ENCODE peak calls at places on chromosomes 4 and X, in seven cellular contexts. One of them, this sample, is unnamed. For H3K4me1, the result is how much of the 10 kb centered on the place peaks cover.

GRCh38 chr4:89598602-89599001 is 238.4 kb downstream of the SNCA start:
- DNase-seq in lower lobe of right lung: no peak
- DNase-seq in esophagus squamous epithelium: no peak
- DNase-seq in right cardiac atrium: no peak
- DNase-seq in transverse colon: no peak
- DNase-seq in pancreas: no peak
- DNase-seq in endodermal cell: no peak
- DNase-seq in this sample: no peak

GRCh38 chrX:124863303-124863702 is 456.4 kb upstream of the TEX13C start:
- DNase-seq in lower lobe of right lung: no peak
- DNase-seq in esophagus squamous epithelium: no peak
- DNase-seq in right cardiac atrium: no peak
- DNase-seq in transverse colon: no peak
- DNase-seq in pancreas: no peak
- DNase-seq in endodermal cell: peak
- DNase-seq in this sample: no peak

GRCh38 chr4:7331682-7332000 is 103.1 kb downstream of the PSAPL1 start:
- DNase-seq in lower lobe of right lung: peak
- DNase-seq in esophagus squamous epithelium: no peak
- DNase-seq in right cardiac atrium: no peak
- DNase-seq in transverse colon: no peak
- DNase-seq in pancreas: no peak
- DNase-seq in endodermal cell: no peak
- DNase-seq in this sample: no peak

GRCh38 chr4:105894570-105895323 is 524 bp upstream of the NPNT start:
- DNase-seq in lower lobe of right lung: peak
- DNase-seq in esophagus squamous epithelium: no peak
- DNase-seq in right cardiac atrium: peak
- DNase-seq in transverse colon: peak
- DNase-seq in pancreas: peak
- DNase-seq in endodermal cell: no peak
- DNase-seq in this sample: no peak

GRCh38 chr4:72468904-72469502 is 100.0 kb downstream of the ADAMTS3 start:
- DNase-seq in lower lobe of right lung: no peak
- DNase-seq in esophagus squamous epithelium: no peak
- DNase-seq in right cardiac atrium: no peak
- DNase-seq in transverse colon: no peak
- DNase-seq in pancreas: no peak
- DNase-seq in endodermal cell: no peak
- DNase-seq in this sample: no peak

GRCh38 chrX:23773601-23774175 is 9.3 kb upstream of the SAT1 start:
- DNase-seq in lower lobe of right lung: no peak
- DNase-seq in esophagus squamous epithelium: no peak
- DNase-seq in right cardiac atrium: no peak
- DNase-seq in transverse colon: peak
- DNase-seq in pancreas: no peak
- DNase-seq in endodermal cell: no peak
- DNase-seq in this sample: peak

GRCh38 chr4:182562350-182562749 is 319.1 kb downstream of the TENM3 start:
- DNase-seq in lower lobe of right lung: no peak
- DNase-seq in esophagus squamous epithelium: no peak
- DNase-seq in right cardiac atrium: no peak
- DNase-seq in transverse colon: no peak
- DNase-seq in pancreas: no peak
- DNase-seq in endodermal cell: no peak
- DNase-seq in this sample: no peak

GRCh38 chr4:150781108-150781663 is 199.2 kb downstream of the MAB21L2 start:
- DNase-seq in lower lobe of right lung: no peak
- DNase-seq in esophagus squamous epithelium: no peak
- DNase-seq in right cardiac atrium: no peak
- DNase-seq in transverse colon: no peak
- DNase-seq in pancreas: no peak
- DNase-seq in endodermal cell: no peak
- DNase-seq in this sample: no peak

GRCh38 chr4:86221076-86221475 is 138.8 kb downstream of the MAPK10 start:
- DNase-seq in lower lobe of right lung: no peak
- DNase-seq in esophagus squamous epithelium: no peak
- DNase-seq in right cardiac atrium: no peak
- DNase-seq in transverse colon: no peak
- DNase-seq in pancreas: no peak
- DNase-seq in endodermal cell: no peak
- DNase-seq in this sample: no peak

GRCh38 chr4:102554482-102554881 is 53.3 kb downstream of the NFKB1 start:
- DNase-seq in lower lobe of right lung: no peak
- DNase-seq in esophagus squamous epithelium: no peak
- DNase-seq in right cardiac atrium: peak
- DNase-seq in transverse colon: peak
- DNase-seq in pancreas: no peak
- DNase-seq in endodermal cell: peak
- DNase-seq in this sample: no peak

GRCh38 chr4:86822136-86822535 is 27.0 kb downstream of the SLC10A6 start:
- DNase-seq in lower lobe of right lung: no peak
- DNase-seq in esophagus squamous epithelium: no peak
- DNase-seq in right cardiac atrium: no peak
- DNase-seq in transverse colon: no peak
- DNase-seq in pancreas: no peak
- DNase-seq in endodermal cell: no peak
- DNase-seq in this sample: no peak

GRCh38 chrX:123859409-123859827 is 435 bp upstream of the XIAP start:
- DNase-seq in lower lobe of right lung: no peak
- DNase-seq in esophagus squamous epithelium: no peak
- DNase-seq in right cardiac atrium: no peak
- DNase-seq in transverse colon: peak
- DNase-seq in pancreas: no peak
- DNase-seq in endodermal cell: no peak
- DNase-seq in this sample: no peak

GRCh38 chr4:7335363-7336066 is 99.2 kb downstream of the PSAPL1 start:
- DNase-seq in lower lobe of right lung: peak
- DNase-seq in esophagus squamous epithelium: no peak
- DNase-seq in right cardiac atrium: peak
- DNase-seq in transverse colon: peak
- DNase-seq in pancreas: peak
- DNase-seq in endodermal cell: peak
- DNase-seq in this sample: peak

GRCh38 chr4:6019316-6020263 is 1.4 kb upstream of the C4orf50 start:
- DNase-seq in lower lobe of right lung: no peak
- DNase-seq in esophagus squamous epithelium: no peak
- DNase-seq in right cardiac atrium: no peak
- DNase-seq in transverse colon: peak
- DNase-seq in pancreas: peak
- DNase-seq in endodermal cell: peak
- DNase-seq in this sample: no peak

GRCh38 chr4:91064157-91064853 is 937.1 kb downstream of the CCSER1 start:
- DNase-seq in lower lobe of right lung: no peak
- DNase-seq in esophagus squamous epithelium: no peak
- DNase-seq in right cardiac atrium: no peak
- DNase-seq in transverse colon: no peak
- DNase-seq in pancreas: no peak
- DNase-seq in endodermal cell: peak
- DNase-seq in this sample: peak

GRCh38 chrX:127558811-127559210 is 493.4 kb downstream of the ACTRT1 start:
- DNase-seq in lower lobe of right lung: no peak
- DNase-seq in esophagus squamous epithelium: no peak
- DNase-seq in right cardiac atrium: no peak
- DNase-seq in transverse colon: no peak
- DNase-seq in pancreas: no peak
- DNase-seq in endodermal cell: no peak
- DNase-seq in this sample: no peak

GRCh38 chr4:81375745-81376144 is 96.0 kb downstream of the RASGEF1B start:
- DNase-seq in lower lobe of right lung: no peak
- DNase-seq in esophagus squamous epithelium: no peak
- DNase-seq in right cardiac atrium: no peak
- DNase-seq in transverse colon: no peak
- DNase-seq in pancreas: no peak
- DNase-seq in endodermal cell: peak
- DNase-seq in this sample: no peak

GRCh38 chr4:74033721-74034120 is 4.8 kb downstream of the CXCL3 start:
- DNase-seq in lower lobe of right lung: no peak
- DNase-seq in esophagus squamous epithelium: no peak
- DNase-seq in right cardiac atrium: no peak
- DNase-seq in transverse colon: no peak
- DNase-seq in pancreas: no peak
- DNase-seq in endodermal cell: no peak
- DNase-seq in this sample: no peak

GRCh38 chrX:104319346-104319745 is 64.6 kb upstream of the ESX1 start:
- DNase-seq in lower lobe of right lung: no peak
- DNase-seq in esophagus squamous epithelium: no peak
- DNase-seq in right cardiac atrium: no peak
- DNase-seq in transverse colon: no peak
- DNase-seq in pancreas: no peak
- DNase-seq in endodermal cell: no peak
- DNase-seq in this sample: no peak

GRCh38 chr4:159698336-159698735 is 595.5 kb downstream of the RAPGEF2 start:
- DNase-seq in lower lobe of right lung: no peak
- DNase-seq in esophagus squamous epithelium: no peak
- DNase-seq in right cardiac atrium: no peak
- DNase-seq in transverse colon: no peak
- DNase-seq in pancreas: no peak
- DNase-seq in endodermal cell: no peak
- DNase-seq in this sample: no peak

GRCh38 chr4:109631709-109632108 is 71.5 kb downstream of the CASP6 start:
- DNase-seq in lower lobe of right lung: no peak
- DNase-seq in esophagus squamous epithelium: no peak
- DNase-seq in right cardiac atrium: peak
- DNase-seq in transverse colon: no peak
- DNase-seq in pancreas: peak
- DNase-seq in endodermal cell: peak
- DNase-seq in this sample: no peak

GRCh38 chr4:16516796-16517413 is 290.6 kb upstream of the TAPT1 start:
- DNase-seq in lower lobe of right lung: no peak
- DNase-seq in esophagus squamous epithelium: no peak
- DNase-seq in right cardiac atrium: peak
- DNase-seq in transverse colon: no peak
- DNase-seq in pancreas: peak
- DNase-seq in endodermal cell: peak
- DNase-seq in this sample: peak

GRCh38 chrX:133674726-133675470 is 259.6 kb upstream of the GPC4 start:
- DNase-seq in lower lobe of right lung: no peak
- DNase-seq in esophagus squamous epithelium: no peak
- DNase-seq in right cardiac atrium: no peak
- DNase-seq in transverse colon: no peak
- DNase-seq in pancreas: peak
- DNase-seq in endodermal cell: peak
- DNase-seq in this sample: no peak

GRCh38 chrX:107715331-107716044 is 60.1 kb downstream of the TSC22D3 start:
- DNase-seq in lower lobe of right lung: peak
- DNase-seq in esophagus squamous epithelium: no peak
- DNase-seq in right cardiac atrium: no peak
- DNase-seq in transverse colon: peak
- DNase-seq in pancreas: no peak
- DNase-seq in endodermal cell: peak
- DNase-seq in this sample: peak

GRCh38 chr4:35252866-35253265 is 991.4 kb downstream of the ARAP2 start:
- DNase-seq in lower lobe of right lung: no peak
- DNase-seq in esophagus squamous epithelium: no peak
- DNase-seq in right cardiac atrium: no peak
- DNase-seq in transverse colon: no peak
- DNase-seq in pancreas: no peak
- DNase-seq in endodermal cell: no peak
- DNase-seq in this sample: no peak

GRCh38 chrX:2708601-2709200 is 17.6 kb downstream of the CD99 start:
- DNase-seq in lower lobe of right lung: no peak
- DNase-seq in esophagus squamous epithelium: no peak
- DNase-seq in right cardiac atrium: no peak
- DNase-seq in transverse colon: no peak
- DNase-seq in pancreas: no peak
- DNase-seq in endodermal cell: no peak
- DNase-seq in this sample: no peak
- H3K4me1 ChIP-seq in lower lobe of right lung: half or more
- H3K4me1 ChIP-seq in esophagus squamous epithelium: half or more
- H3K4me1 ChIP-seq in right cardiac atrium: under half
- H3K4me1 ChIP-seq in transverse colon: half or more
- H3K4me1 ChIP-seq in pancreas: under half
- H3K4me1 ChIP-seq in endodermal cell: under half
- H3K4me1 ChIP-seq in this sample: under half

DNA sequence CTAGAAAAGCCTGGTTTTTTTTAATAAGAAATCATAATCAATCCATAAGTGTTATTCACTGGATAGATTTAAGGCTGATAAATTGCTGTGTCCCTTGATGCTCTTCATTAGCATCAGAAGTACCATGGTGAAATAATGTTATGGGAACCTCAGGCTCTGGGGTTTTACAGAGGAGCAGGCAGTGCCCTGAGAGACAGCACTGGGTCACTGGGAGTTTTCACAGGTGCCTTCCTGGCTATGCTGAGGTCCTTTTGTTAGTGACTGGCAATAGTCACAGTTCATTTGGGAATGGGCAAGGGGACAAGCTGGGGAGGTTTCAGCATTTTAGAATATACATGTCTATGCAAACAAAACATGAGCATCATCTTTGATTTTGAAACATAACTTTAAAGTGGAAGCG is 38.6 kb downstream of the ANK2 start:
- DNase-seq in lower lobe of right lung: no peak
- DNase-seq in esophagus squamous epithelium: no peak
- DNase-seq in right cardiac atrium: no peak
- DNase-seq in transverse colon: no peak
- DNase-seq in pancreas: no peak
- DNase-seq in endodermal cell: no peak
- DNase-seq in this sample: no peak
- H3K4me1 ChIP-seq in lower lobe of right lung: under half
- H3K4me1 ChIP-seq in esophagus squamous epithelium: under half
- H3K4me1 ChIP-seq in right cardiac atrium: under half
- H3K4me1 ChIP-seq in transverse colon: under half
- H3K4me1 ChIP-seq in pancreas: under half
- H3K4me1 ChIP-seq in endodermal cell: under half
- H3K4me1 ChIP-seq in this sample: under half

DNA sequence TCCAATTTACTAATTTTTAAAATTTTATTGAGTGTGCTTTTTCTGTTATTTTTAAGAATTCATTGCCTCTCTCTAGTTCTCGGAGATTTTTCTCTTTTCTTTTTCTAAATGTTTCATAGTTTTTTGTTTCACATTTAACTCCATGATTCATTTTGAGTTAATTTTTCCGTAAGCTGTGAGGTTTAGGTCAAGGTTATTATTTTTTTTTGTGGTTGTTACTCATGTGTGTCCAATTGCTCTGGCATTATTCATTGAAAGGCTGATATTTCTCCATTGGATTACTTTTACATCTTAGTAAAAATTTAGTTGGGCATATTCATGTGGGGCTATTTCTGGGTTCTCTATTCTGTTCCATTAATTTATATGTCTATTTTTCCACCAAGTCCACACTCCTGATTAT is 220.8 kb downstream of the MID1IP1 start:
- DNase-seq in lower lobe of right lung: no peak
- DNase-seq in esophagus squamous epithelium: no peak
- DNase-seq in right cardiac atrium: no peak
- DNase-seq in transverse colon: no peak
- DNase-seq in pancreas: no peak
- DNase-seq in endodermal cell: no peak
- DNase-seq in this sample: no peak
- H3K4me1 ChIP-seq in lower lobe of right lung: under half
- H3K4me1 ChIP-seq in esophagus squamous epithelium: under half
- H3K4me1 ChIP-seq in right cardiac atrium: under half
- H3K4me1 ChIP-seq in transverse colon: under half
- H3K4me1 ChIP-seq in pancreas: under half
- H3K4me1 ChIP-seq in endodermal cell: under half
- H3K4me1 ChIP-seq in this sample: under half

DNA sequence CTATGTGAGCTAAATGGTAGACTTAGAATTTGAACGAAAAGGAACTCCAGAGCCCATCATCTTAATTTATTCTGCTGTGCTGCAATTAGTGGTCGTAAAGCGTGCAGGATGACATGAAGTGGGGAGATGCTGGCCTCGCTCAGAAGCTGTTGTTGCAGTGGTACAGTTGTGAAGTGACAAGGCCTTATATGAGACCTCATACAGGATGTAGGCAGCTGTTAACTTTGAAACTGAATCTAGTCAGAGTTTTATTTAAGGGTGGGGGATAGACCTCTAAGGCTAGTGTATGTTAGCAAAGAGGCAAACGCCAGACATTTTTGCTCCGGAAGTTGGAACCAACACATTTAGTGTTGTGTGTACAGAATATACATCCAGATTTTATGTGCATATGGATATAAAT is 13.5 kb downstream of the KLF3 start:
- DNase-seq in lower lobe of right lung: no peak
- DNase-seq in esophagus squamous epithelium: no peak
- DNase-seq in right cardiac atrium: no peak
- DNase-seq in transverse colon: no peak
- DNase-seq in pancreas: no peak
- DNase-seq in endodermal cell: peak
- DNase-seq in this sample: no peak
- H3K4me1 ChIP-seq in lower lobe of right lung: half or more
- H3K4me1 ChIP-seq in esophagus squamous epithelium: half or more
- H3K4me1 ChIP-seq in right cardiac atrium: under half
- H3K4me1 ChIP-seq in transverse colon: half or more
- H3K4me1 ChIP-seq in pancreas: under half
- H3K4me1 ChIP-seq in endodermal cell: under half
- H3K4me1 ChIP-seq in this sample: under half

This sample was measured in adrenal gland.